ENCODE peak calls at places on chromosomes 1 and 21, in seven cellular contexts. H is H1, M is K562, P is HepG2, E is HCT116, G is GM12878, I is SK-N-SH. C is an unnamed sample.

GRCh38 chr1:113870778-113871177 is 734 bp downstream of the PTPN22 start:
- DNase-seq in H (no peak), M (no peak), P (no peak), E (no peak), G (no peak), I (no peak), C (no peak)

GRCh38 chr1:205739348-205740160 is 10.4 kb downstream of the NUCKS1 start:
- DNase-seq in H (no peak), M (no peak), P (peak), E (no peak), G (no peak), I (no peak), C (no peak)

GRCh38 chr1:191490303-191490702 is 668.0 kb upstream of the RGS18 start:
- DNase-seq in H (no peak), M (no peak), P (no peak), E (no peak), G (no peak), I (no peak), C (no peak)

GRCh38 chr21:44424608-44425306 is 30.6 kb upstream of the LRRC3 start:
- DNase-seq in H (no peak), M (no peak), P (no peak), E (no peak), G (no peak), I (no peak), C (no peak)

GRCh38 chr1:116690809-116691323 is 23.3 kb upstream of the IGSF3 start:
- DNase-seq in H (no peak), M (no peak), P (no peak), E (no peak), G (no peak), I (peak), C (no peak)

GRCh38 chr21:46188226-46189212 is 4.3 kb upstream of the SPATC1L start:
- DNase-seq in H (no peak), M (peak), P (peak), E (peak), G (no peak), I (peak), C (peak)

GRCh38 chr21:40355076-40355475 is 487.8 kb downstream of the PCP4 start:
- DNase-seq in H (no peak), M (no peak), P (no peak), E (no peak), G (no peak), I (no peak), C (no peak)

GRCh38 chr1:54378884-54379445 is 27.2 kb downstream of the SSBP3 start:
- DNase-seq in H (no peak), M (no peak), P (no peak), E (no peak), G (no peak), I (no peak), C (no peak)

GRCh38 chr1:234963904-234964702 is 164.5 kb downstream of the TOMM20 start:
- DNase-seq in H (no peak), M (no peak), P (peak), E (no peak), G (no peak), I (no peak), C (no peak)

GRCh38 chr1:64137569-64137936 is 65.9 kb upstream of the UBE2U start:
- DNase-seq in H (no peak), M (no peak), P (no peak), E (no peak), G (no peak), I (no peak), C (no peak)

GRCh38 chr1:230982698-230983097 is 3.8 kb downstream of the ARV1 start:
- DNase-seq in H (no peak), M (no peak), P (no peak), E (no peak), G (no peak), I (no peak), C (no peak)

GRCh38 chr1:230254265-230254664 is 171.9 kb downstream of the PGBD5 start:
- DNase-seq in H (no peak), M (no peak), P (peak), E (no peak), G (no peak), I (no peak), C (no peak)

GRCh38 chr1:201375169-201375568 is 2.3 kb downstream of the TNNT2 start:
- DNase-seq in H (no peak), M (no peak), P (no peak), E (no peak), G (no peak), I (no peak), C (no peak)

GRCh38 chr1:198577444-198577843 is 37.0 kb upstream of the ATP6V1G3 start:
- DNase-seq in H (no peak), M (no peak), P (no peak), E (no peak), G (no peak), I (no peak), C (no peak)

GRCh38 chr1:46244656-46245371 is 2.7 kb upstream of the RAD54L start:
- DNase-seq in H (no peak), M (peak), P (no peak), E (no peak), G (no peak), I (peak), C (no peak)

GRCh38 chr1:30285461-30286050 is 437.8 kb downstream of the MATN1 start:
- DNase-seq in H (peak), M (no peak), P (no peak), E (no peak), G (no peak), I (no peak), C (no peak)

GRCh38 chr1:154869351-154870116 is 547 bp downstream of the KCNN3 start:
- DNase-seq in H (no peak), M (no peak), P (no peak), E (no peak), G (no peak), I (peak), C (no peak)

GRCh38 chr1:154870734-154871133 is 653 bp upstream of the KCNN3 start:
- DNase-seq in H (no peak), M (no peak), P (no peak), E (no peak), G (no peak), I (no peak), C (no peak)

GRCh38 chr1:154871374-154871773 is 1.3 kb upstream of the KCNN3 start:
- DNase-seq in H (no peak), M (no peak), P (no peak), E (no peak), G (no peak), I (no peak), C (no peak)

GRCh38 chr1:154867841-154868610 is 2.1 kb downstream of the KCNN3 start:
- DNase-seq in H (no peak), M (no peak), P (no peak), E (no peak), G (no peak), I (no peak), C (no peak)

DNA sequence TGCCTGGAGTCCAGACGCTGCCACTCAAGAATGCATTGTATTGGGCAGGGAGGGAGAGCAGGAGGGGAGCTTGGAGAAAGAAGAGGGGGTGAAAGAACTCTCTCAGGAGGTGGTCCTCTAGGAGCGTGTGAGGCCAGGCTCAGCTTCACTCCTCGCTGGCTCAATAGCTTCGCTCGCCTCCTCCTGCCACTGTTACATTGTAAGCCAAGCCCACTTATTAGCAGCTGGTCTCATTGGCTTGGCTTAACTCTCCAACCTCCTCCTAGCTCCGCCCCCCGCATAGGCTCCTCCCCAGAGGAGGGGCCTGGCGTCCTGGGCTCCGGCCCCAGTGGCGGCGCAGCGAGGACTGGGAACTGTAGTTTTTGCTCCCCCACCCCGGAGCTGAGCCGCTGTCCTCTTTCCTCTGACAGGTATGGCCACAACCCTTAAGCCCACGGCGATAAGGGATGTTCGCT is at the start of gene KCNN3:
- DNase-seq in H (peak), M (peak), P (peak), E (peak), G (peak), I (peak), C (peak)
- TF ChIP-seq YY1 in H (no peak), M (peak), P (no peak), E (no peak), G (peak), I (no peak), C (no peak)

GRCh38 chr1:89894210-89894668 is 73.4 kb downstream of the LRRC8D start:
- DNase-seq in H (no peak), M (no peak), P (no peak), E (no peak), G (no peak), I (no peak), C (no peak)
- TF ChIP-seq YY1 in H (no peak), M (no peak), P (no peak), E (no peak), G (no peak), I (no peak), C (no peak)

DNA sequence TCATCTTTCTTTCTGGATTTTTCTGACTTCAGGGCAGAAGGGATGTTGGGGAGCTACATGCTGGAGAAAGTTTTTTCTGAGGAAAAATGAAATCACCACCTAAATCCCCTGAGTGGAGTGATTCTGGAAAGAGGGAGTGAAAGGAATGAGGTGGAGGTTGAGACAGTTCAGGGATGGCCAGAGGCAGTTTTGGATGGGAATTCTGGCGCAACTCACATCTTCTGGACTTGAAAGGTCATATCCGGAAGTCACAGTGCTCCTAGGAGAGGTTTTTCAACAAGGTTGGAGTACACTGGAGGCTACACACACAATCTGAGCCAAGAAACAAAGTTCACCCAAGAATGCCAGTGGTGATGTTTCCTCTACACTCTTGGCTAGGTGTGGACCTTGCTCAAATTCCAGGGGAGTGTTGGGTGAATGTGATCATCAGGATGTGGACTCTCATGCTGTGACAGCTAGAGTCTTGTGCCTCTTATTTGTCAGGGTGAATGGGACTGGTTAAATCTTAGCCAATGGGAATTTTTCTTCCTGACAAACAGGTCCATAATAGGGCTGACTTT is 161.6 kb downstream of the HLX start:
- DNase-seq in H (no peak), M (no peak), P (no peak), E (no peak), G (no peak), I (no peak), C (no peak)
- TF ChIP-seq YY1 in H (no peak), M (no peak), P (no peak), E (no peak), G (no peak), I (no peak), C (no peak)

DNA sequence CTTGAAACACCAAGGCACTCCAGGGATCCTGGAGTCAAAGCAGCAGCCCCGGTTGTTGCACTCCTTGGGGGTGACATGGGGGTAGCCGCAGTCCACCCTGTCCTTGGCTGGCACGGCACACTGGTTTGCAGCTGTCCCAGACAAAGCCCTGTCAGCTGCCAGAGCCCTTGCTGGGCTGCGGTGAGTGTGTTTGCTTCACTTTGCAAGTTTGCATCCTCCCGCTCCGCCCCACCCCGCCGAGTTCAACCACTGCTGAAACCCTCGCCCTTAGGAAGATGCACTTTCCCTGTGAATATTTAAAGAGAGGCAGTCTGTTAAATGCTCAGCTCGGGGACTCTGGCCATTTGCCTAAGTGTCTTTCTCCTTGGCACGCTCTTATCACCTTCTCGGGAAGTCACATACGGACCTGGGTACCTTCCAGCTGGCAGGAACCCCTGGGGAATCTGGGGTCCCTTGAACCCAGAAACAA is 1.7 kb downstream of the TFF3 start:
- DNase-seq in H (peak), M (no peak), P (peak), E (no peak), G (no peak), I (no peak), C (peak)
- TF ChIP-seq YY1 in H (no peak), M (no peak), P (no peak), E (no peak), G (no peak), I (no peak), C (no peak)

GRCh38 chr1:108747128-108747827 is 804 bp downstream of the STXBP3 start:
- DNase-seq in H (peak), M (peak), P (peak), E (peak), G (peak), I (peak), C (peak)
- TF ChIP-seq YY1 in H (no peak), M (peak), P (no peak), E (no peak), G (no peak), I (no peak), C (no peak)

C was measured in NT2/D1.